ENCODE peak calls at places on chromosome 20, in nine cellular contexts. G is lung; D is pancreas; J is adrenal gland; T is CD8-positive, alpha-beta T cell; U is vagina; H is left lung; M is RWPE2; Y is IMR-90. Q is an unnamed sample. For H3K27me3, the result is how much of the 10 kb centered on the place peaks cover.

GRCh38 chr20:16553684-16554083 is 19.6 kb downstream of the KIF16B start:
- DNase-seq in G (no peak), D (no peak), J (no peak), T (no peak), U (no peak), H (no peak), M (no peak), Y (no peak), Q (no peak)

GRCh38 chr20:44166477-44166876 is 20.5 kb downstream of the JPH2 start:
- DNase-seq in G (no peak), D (no peak), J (peak), T (no peak), U (no peak), H (no peak), M (no peak), Y (peak), Q (no peak)

GRCh38 chr20:50520222-50520877 is 10.2 kb downstream of the PTPN1 start:
- DNase-seq in G (no peak), D (no peak), J (no peak), T (no peak), U (no peak), H (no peak), M (peak), Y (no peak), Q (no peak)

GRCh38 chr20:35887393-35888064 is 66.8 kb downstream of the SCAND1 start:
- DNase-seq in G (no peak), D (no peak), J (no peak), T (no peak), U (no peak), H (no peak), M (no peak), Y (no peak), Q (no peak)

GRCh38 chr20:2261105-2261504 is 34.7 kb upstream of the TGM3 start:
- DNase-seq in G (no peak), D (no peak), J (peak), T (no peak), U (no peak), H (no peak), M (no peak), Y (no peak), Q (no peak)

GRCh38 chr20:507006-507758 is 36.4 kb downstream of the CSNK2A1 start:
- DNase-seq in G (no peak), D (no peak), J (no peak), T (no peak), U (no peak), H (no peak), M (no peak), Y (no peak), Q (no peak)

GRCh38 chr20:50694379-50695143 is 3.2 kb upstream of the RIPOR3 start:
- DNase-seq in G (no peak), D (no peak), J (no peak), T (no peak), U (no peak), H (no peak), M (no peak), Y (peak), Q (no peak)

GRCh38 chr20:19699132-19699971 is 58.7 kb upstream of the RIN2 start:
- DNase-seq in G (no peak), D (no peak), J (no peak), T (no peak), U (no peak), H (no peak), M (no peak), Y (peak), Q (peak)

GRCh38 chr20:18541741-18542140 is 25.5 kb upstream of the SMIM26 start:
- DNase-seq in G (no peak), D (no peak), J (no peak), T (no peak), U (no peak), H (no peak), M (no peak), Y (no peak), Q (no peak)

GRCh38 chr20:2984028-2984501 is 59.4 kb upstream of the GNRH2 start:
- DNase-seq in G (no peak), D (no peak), J (no peak), T (no peak), U (no peak), H (no peak), M (no peak), Y (no peak), Q (no peak)

GRCh38 chr20:1417273-1417672 is 24.4 kb upstream of the FKBP1A start:
- DNase-seq in G (no peak), D (no peak), J (no peak), T (no peak), U (no peak), H (no peak), M (no peak), Y (peak), Q (no peak)

GRCh38 chr20:58213112-58213511 is 15.3 kb downstream of the ANKRD60 start:
- DNase-seq in G (no peak), D (no peak), J (no peak), T (no peak), U (no peak), H (no peak), M (peak), Y (no peak), Q (no peak)

GRCh38 chr20:51468636-51469035 is 73.9 kb downstream of the NFATC2 start:
- DNase-seq in G (no peak), D (no peak), J (no peak), T (no peak), U (no peak), H (no peak), M (peak), Y (no peak), Q (no peak)

GRCh38 chr20:14336667-14337066 is 745 bp downstream of the FLRT3 start:
- DNase-seq in G (no peak), D (no peak), J (no peak), T (no peak), U (no peak), H (no peak), M (no peak), Y (peak), Q (no peak)

GRCh38 chr20:44966030-44966961 is at the start of gene STK4:
- DNase-seq in G (peak), D (peak), J (peak), T (peak), U (peak), H (peak), M (peak), Y (peak), Q (peak)

GRCh38 chr20:57441510-57442154 is 50.4 kb downstream of the RBM38 start:
- DNase-seq in G (no peak), D (peak), J (no peak), T (no peak), U (no peak), H (no peak), M (no peak), Y (no peak), Q (no peak)

GRCh38 chr20:55882286-55882685 is 123.0 kb downstream of the CBLN4 start:
- DNase-seq in G (no peak), D (no peak), J (no peak), T (no peak), U (no peak), H (no peak), M (no peak), Y (no peak), Q (no peak)

GRCh38 chr20:45902199-45902701 is 9.7 kb downstream of the PLTP start:
- DNase-seq in G (no peak), D (no peak), J (no peak), T (no peak), U (no peak), H (no peak), M (no peak), Y (no peak), Q (no peak)

GRCh38 chr20:50903353-50904051 is 27.7 kb downstream of the ADNP start:
- DNase-seq in G (no peak), D (no peak), J (no peak), T (no peak), U (no peak), H (no peak), M (no peak), Y (no peak), Q (no peak)

GRCh38 chr20:45410887-45411286 is 2.8 kb downstream of the DBNDD2 start:
- DNase-seq in G (no peak), D (no peak), J (no peak), T (no peak), U (no peak), H (no peak), M (no peak), Y (no peak), Q (no peak)

GRCh38 chr20:17969276-17969883 is 562 bp downstream of the MGME1 start:
- DNase-seq in G (no peak), D (no peak), J (peak), T (no peak), U (no peak), H (peak), M (no peak), Y (no peak), Q (no peak)

GRCh38 chr20:32252189-32252588 is 25.3 kb upstream of the KIF3B start:
- DNase-seq in G (no peak), D (no peak), J (no peak), T (peak), U (no peak), H (no peak), M (no peak), Y (no peak), Q (no peak)

GRCh38 chr20:58651823-58652605 is 931 bp downstream of the STX16 start:
- DNase-seq in G (peak), D (no peak), J (peak), T (peak), U (no peak), H (peak), M (peak), Y (peak), Q (no peak)

GRCh38 chr20:39294137-39294725 is 332.1 kb downstream of the DHX35 start:
- DNase-seq in G (no peak), D (no peak), J (no peak), T (no peak), U (no peak), H (no peak), M (no peak), Y (no peak), Q (no peak)

GRCh38 chr20:11544029-11544678 is 373.5 kb upstream of the BTBD3 start:
- DNase-seq in G (no peak), D (no peak), J (no peak), T (no peak), U (no peak), H (no peak), M (no peak), Y (peak), Q (peak)

GRCh38 chr20:14470231-14470894 is 133.0 kb upstream of the FLRT3 start:
- DNase-seq in G (no peak), D (no peak), J (no peak), T (no peak), U (no peak), H (no peak), M (no peak), Y (no peak), Q (no peak)

GRCh38 chr20:59837623-59838394 is 95.6 kb downstream of the SYCP2 start:
- DNase-seq in G (no peak), D (no peak), J (no peak), T (no peak), U (no peak), H (no peak), M (no peak), Y (no peak), Q (no peak)

GRCh38 chr20:32436968-32437367 is 78.8 kb downstream of the ASXL1 start:
- DNase-seq in G (no peak), D (no peak), J (no peak), T (no peak), U (no peak), H (no peak), M (peak), Y (no peak), Q (no peak)

GRCh38 chr20:47281376-47281775 is 75.1 kb downstream of the ZMYND8 start:
- DNase-seq in G (no peak), D (no peak), J (no peak), T (no peak), U (no peak), H (no peak), M (no peak), Y (no peak), Q (no peak)

GRCh38 chr20:8801686-8802085 is 267.2 kb upstream of the PLCB4 start:
- DNase-seq in G (no peak), D (no peak), J (no peak), T (no peak), U (no peak), H (no peak), M (no peak), Y (no peak), Q (no peak)

GRCh38 chr20:10667077-10667401 is 6.8 kb downstream of the JAG1 start:
- DNase-seq in G (no peak), D (peak), J (no peak), T (no peak), U (no peak), H (no peak), M (no peak), Y (no peak), Q (no peak)

GRCh38 chr20:1322511-1323245 is 6.3 kb downstream of the SDCBP2 start:
- DNase-seq in G (no peak), D (no peak), J (peak), T (no peak), U (no peak), H (no peak), M (peak), Y (peak), Q (peak)

GRCh38 chr20:50360921-50361320 is 149.3 kb upstream of the PTPN1 start:
- DNase-seq in G (no peak), D (no peak), J (no peak), T (no peak), U (no peak), H (no peak), M (no peak), Y (no peak), Q (no peak)

GRCh38 chr20:51536116-51537069 is 6.1 kb downstream of the NFATC2 start:
- DNase-seq in G (no peak), D (no peak), J (no peak), T (no peak), U (no peak), H (no peak), M (no peak), Y (no peak), Q (no peak)

GRCh38 chr20:41095110-41095969 is 42.0 kb upstream of the PLCG1 start:
- DNase-seq in G (peak), D (no peak), J (peak), T (peak), U (no peak), H (peak), M (no peak), Y (peak), Q (no peak)

GRCh38 chr20:2998728-2999127 is 44.7 kb upstream of the GNRH2 start:
- DNase-seq in G (no peak), D (no peak), J (no peak), T (no peak), U (no peak), H (no peak), M (no peak), Y (no peak), Q (no peak)

GRCh38 chr20:34075647-34076046 is 36.4 kb downstream of the EIF2S2 start:
- DNase-seq in G (no peak), D (no peak), J (no peak), T (no peak), U (no peak), H (no peak), M (peak), Y (no peak), Q (no peak)
- TF ChIP-seq CTCF in G (no peak), D (no peak), J (no peak), T (no peak), U (no peak), H (no peak), M (no peak), Y (no peak), Q (peak)

GRCh38 chr20:63174309-63175030 is 41.5 kb downstream of the YTHDF1 start:
- DNase-seq in G (no peak), D (peak), J (no peak), T (no peak), U (no peak), H (no peak), M (no peak), Y (no peak), Q (no peak)

GRCh38 chr20:63171991-63172390 is 43.9 kb downstream of the YTHDF1 start:
- DNase-seq in G (no peak), D (no peak), J (no peak), T (no peak), U (no peak), H (no peak), M (no peak), Y (no peak), Q (no peak)

GRCh38 chr20:63173552-63174191 is 42.3 kb downstream of the YTHDF1 start:
- DNase-seq in G (no peak), D (peak), J (no peak), T (no peak), U (no peak), H (no peak), M (no peak), Y (no peak), Q (no peak)

GRCh38 chr20:63175031-63175895 is 40.7 kb downstream of the YTHDF1 start:
- DNase-seq in G (no peak), D (peak), J (no peak), T (no peak), U (no peak), H (no peak), M (no peak), Y (no peak), Q (no peak)

DNA sequence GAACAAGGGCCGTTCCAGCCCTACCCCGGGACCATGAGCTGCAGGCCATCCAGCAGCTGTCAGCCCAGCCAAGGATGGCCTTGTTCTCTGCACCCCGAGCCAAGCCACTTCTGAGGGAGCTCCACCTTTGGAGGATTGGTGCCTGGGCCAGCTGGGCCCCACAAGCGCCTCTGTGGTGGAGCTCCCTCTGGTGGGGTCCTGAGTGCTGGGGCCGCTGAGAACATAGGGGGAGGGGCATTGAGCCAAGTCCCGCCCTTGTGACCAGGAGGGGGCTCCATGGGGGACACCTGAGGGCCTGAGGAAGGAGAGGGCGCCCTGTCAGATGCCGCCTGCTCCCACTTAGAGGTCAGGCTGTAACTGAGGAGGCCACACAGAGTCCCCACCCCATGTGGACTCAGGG is 43.2 kb downstream of the YTHDF1 start:
- DNase-seq in G (no peak), D (peak), J (no peak), T (no peak), U (no peak), H (no peak), M (no peak), Y (no peak), Q (no peak)
- H3K27me3 ChIP-seq in G (under half), D (under half), J (half or more), T (under half), U (under half), H (half or more), M (half or more), Y (half or more), Q (half or more)

GRCh38 chr20:20849126-20849525 is 136.7 kb upstream of the RALGAPA2 start:
- DNase-seq in G (no peak), D (no peak), J (no peak), T (no peak), U (no peak), H (no peak), M (no peak), Y (no peak), Q (no peak)
- H3K27ac ChIP-seq in G (no peak), D (no peak), J (no peak), T (no peak), U (no peak), H (no peak), M (no peak), Y (no peak), Q (no peak)

GRCh38 chr20:34544109-34544793 is 14.3 kb upstream of the MAP1LC3A start:
- DNase-seq in G (no peak), D (no peak), J (no peak), T (no peak), U (no peak), H (no peak), M (no peak), Y (no peak), Q (no peak)
- TF ChIP-seq CTCF in G (no peak), D (no peak), J (no peak), T (no peak), U (no peak), H (no peak), M (no peak), Y (no peak), Q (no peak)

GRCh38 chr20:62356948-62357667 is 10.0 kb downstream of the LAMA5 start:
- DNase-seq in G (no peak), D (peak), J (peak), T (no peak), U (no peak), H (no peak), M (no peak), Y (peak), Q (no peak)
- H3K27me3 ChIP-seq in G (under half), D (under half), J (under half), T (under half), U (under half), H (under half), M (under half), Y (under half), Q (under half)

GRCh38 chr20:37344506-37345338 is 1.2 kb upstream of the SRC start:
- DNase-seq in G (peak), D (peak), J (no peak), T (no peak), U (no peak), H (peak), M (peak), Y (no peak), Q (no peak)

GRCh38 chr20:37343212-37343993 is 2.5 kb upstream of the SRC start:
- DNase-seq in G (peak), D (peak), J (no peak), T (no peak), U (no peak), H (peak), M (peak), Y (no peak), Q (no peak)

GRCh38 chr20:37345339-37346231 is at the start of gene SRC:
- DNase-seq in G (peak), D (peak), J (peak), T (peak), U (no peak), H (peak), M (peak), Y (peak), Q (peak)

GRCh38 chr20:37342231-37343177 is 3.4 kb upstream of the SRC start:
- DNase-seq in G (no peak), D (no peak), J (no peak), T (no peak), U (no peak), H (peak), M (peak), Y (no peak), Q (no peak)

DNA sequence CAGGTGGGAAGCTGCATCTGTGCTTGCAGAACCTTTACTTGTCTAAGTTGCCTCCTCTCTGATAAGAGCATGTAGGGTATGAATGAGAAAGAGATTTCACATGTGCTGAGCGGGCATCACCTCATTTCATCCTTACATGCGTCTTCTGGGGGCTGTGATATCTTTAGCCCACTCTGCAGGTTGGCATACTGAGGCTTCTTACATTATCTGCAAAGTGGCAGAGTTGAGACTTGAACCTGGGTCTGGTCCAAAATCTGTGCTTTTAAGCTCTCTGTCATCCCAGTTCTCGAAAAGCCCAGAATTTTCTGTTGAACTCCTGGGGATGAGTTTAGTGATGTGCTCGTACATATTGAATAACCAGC is 2.0 kb upstream of the SRC start:
- DNase-seq in G (no peak), D (no peak), J (no peak), T (no peak), U (no peak), H (no peak), M (no peak), Y (no peak), Q (no peak)
- H3K27ac ChIP-seq in G (no peak), D (peak), J (no peak), T (no peak), U (peak), H (no peak), M (peak), Y (no peak), Q (no peak)

GRCh38 chr20:4233520-4233919 is 218.2 kb upstream of the RNF24 start:
- DNase-seq in G (no peak), D (no peak), J (no peak), T (no peak), U (no peak), H (no peak), M (no peak), Y (no peak), Q (no peak)
- TF ChIP-seq CTCF in G (no peak), D (no peak), J (no peak), T (no peak), U (no peak), H (no peak), M (peak), Y (peak), Q (peak)

GRCh38 chr20:24045621-24046020 is 57.0 kb upstream of the GGTLC1 start:
- DNase-seq in G (no peak), D (no peak), J (no peak), T (no peak), U (no peak), H (no peak), M (no peak), Y (no peak), Q (no peak)

GRCh38 chr20:24039196-24039595 is 50.6 kb upstream of the GGTLC1 start:
- DNase-seq in G (no peak), D (no peak), J (no peak), T (no peak), U (no peak), H (no peak), M (no peak), Y (no peak), Q (no peak)

GRCh38 chr20:24046905-24047304 is 58.3 kb upstream of the GGTLC1 start:
- DNase-seq in G (no peak), D (no peak), J (no peak), T (no peak), U (no peak), H (no peak), M (no peak), Y (no peak), Q (no peak)

GRCh38 chr20:24040896-24041459 is 52.4 kb upstream of the GGTLC1 start:
- DNase-seq in G (no peak), D (no peak), J (no peak), T (no peak), U (no peak), H (no peak), M (no peak), Y (no peak), Q (no peak)
- H3K27me3 ChIP-seq in G (under half), D (under half), J (under half), T (under half), U (under half), H (under half), M (under half), Y (under half), Q (under half)